ENCODE peak calls at places on chromosomes 4 and X, in four cellular contexts. Y, P, X and T are unnamed samples.

GRCh38 chrX:23548164-23548563 is 119.1 kb upstream of the PRDX4 start:
- DNase-seq in Y (peak), P (no peak), X (no peak), T (peak)

GRCh38 chr4:125434136-125434535 is 119.4 kb downstream of the FAT4 start:
- DNase-seq in Y (no peak), P (no peak), X (no peak), T (no peak)

GRCh38 chrX:10039821-10040793 is 72.9 kb downstream of the CLDN34 start:
- DNase-seq in Y (no peak), P (no peak), X (no peak), T (no peak)

GRCh38 chrX:68647156-68647957 is at the start of gene STARD8:
- DNase-seq in Y (peak), P (no peak), X (peak), T (peak)

GRCh38 chrX:12974217-12974796 is 603 bp upstream of the TMSB4X start:
- DNase-seq in Y (no peak), P (no peak), X (peak), T (no peak)

GRCh38 chrX:23742174-23742692 is 843 bp downstream of the ACOT9 start:
- DNase-seq in Y (peak), P (no peak), X (no peak), T (peak)

GRCh38 chr4:6688879-6689505 is 4.7 kb upstream of the S100P start:
- DNase-seq in Y (peak), P (no peak), X (no peak), T (no peak)

GRCh38 chrX:85017721-85018120 is 14.0 kb downstream of the APOOL start:
- DNase-seq in Y (no peak), P (no peak), X (no peak), T (peak)

GRCh38 chr4:86822136-86822535 is 27.0 kb downstream of the SLC10A6 start:
- DNase-seq in Y (no peak), P (no peak), X (no peak), T (no peak)

GRCh38 chr4:21790437-21791029 is 158.0 kb downstream of the KCNIP4 start:
- DNase-seq in Y (no peak), P (no peak), X (no peak), T (peak)

GRCh38 chr4:55758081-55758480 is 61.5 kb upstream of the EXOC1L start:
- DNase-seq in Y (no peak), P (no peak), X (no peak), T (no peak)

GRCh38 chr4:175770555-175770954 is 41.5 kb downstream of the GPM6A start:
- DNase-seq in Y (no peak), P (no peak), X (no peak), T (no peak)

GRCh38 chrX:123846598-123847038 is 13.2 kb upstream of the XIAP start:
- DNase-seq in Y (no peak), P (no peak), X (no peak), T (no peak)

GRCh38 chr4:21697583-21697982 is 251.0 kb downstream of the KCNIP4 start:
- DNase-seq in Y (no peak), P (no peak), X (no peak), T (peak)

GRCh38 chrX:116241001-116241400 is 70.5 kb downstream of the AGTR2 start:
- DNase-seq in Y (no peak), P (no peak), X (no peak), T (no peak)

GRCh38 chr4:109729155-109729562 is 711 bp downstream of the PLA2G12A start:
- DNase-seq in Y (peak), P (no peak), X (no peak), T (peak)

GRCh38 chrX:19804168-19804567 is 83.2 kb downstream of the SH3KBP1 start:
- DNase-seq in Y (no peak), P (no peak), X (no peak), T (no peak)

GRCh38 chr4:152014280-152014679 is 253.5 kb upstream of the GATB start:
- DNase-seq in Y (no peak), P (peak), X (no peak), T (no peak)

GRCh38 chrX:45669715-45670360 is 469.2 kb upstream of the DIPK2B start:
- DNase-seq in Y (no peak), P (no peak), X (no peak), T (no peak)

GRCh38 chrX:41711021-41711667 is 12.8 kb upstream of the GPR82 start:
- DNase-seq in Y (no peak), P (no peak), X (no peak), T (no peak)

GRCh38 chr4:105135746-105136145 is 10.9 kb upstream of the TET2 start:
- DNase-seq in Y (no peak), P (no peak), X (no peak), T (peak)

GRCh38 chrX:39491548-39492297 is 606.0 kb downstream of the BCOR start:
- DNase-seq in Y (no peak), P (peak), X (no peak), T (no peak)

GRCh38 chr4:61373901-61374611 is 173.9 kb downstream of the ADGRL3 start:
- DNase-seq in Y (no peak), P (no peak), X (no peak), T (no peak)

GRCh38 chr4:117691572-117692351 is 342.5 kb upstream of the NDST3 start:
- DNase-seq in Y (no peak), P (no peak), X (no peak), T (no peak)

GRCh38 chr4:5678977-5679376 is 29.4 kb downstream of the EVC2 start:
- DNase-seq in Y (no peak), P (no peak), X (no peak), T (no peak)

GRCh38 chrX:3295731-3296130 is 50.7 kb downstream of the MXRA5 start:
- DNase-seq in Y (peak), P (no peak), X (no peak), T (peak)

GRCh38 chrX:42951747-42952146 is 173.8 kb upstream of the PPP1R2C start:
- DNase-seq in Y (no peak), P (no peak), X (no peak), T (no peak)

GRCh38 chrX:7586126-7586525 is 256.8 kb upstream of the VCX start:
- DNase-seq in Y (no peak), P (no peak), X (no peak), T (no peak)

GRCh38 chr4:94368459-94368858 is 25.8 kb upstream of the HPGDS start:
- DNase-seq in Y (no peak), P (no peak), X (no peak), T (no peak)

GRCh38 chr4:138204507-138204906 is 37.6 kb downstream of the SLC7A11 start:
- DNase-seq in Y (no peak), P (no peak), X (no peak), T (no peak)